ENCODE peak calls at places on chromosomes 16 and 17, in four cellular contexts. B, A, E and J are unnamed samples.
A peak's percentile ranks its signal among the peaks of the same experiment; 100 is the strongest.

GRCh38 chr16:78775161-78775561 is 675.7 kb downstream of the WWOX start:
- DNase-seq in B (no peak), A (no peak), E (no peak), J (no peak)

GRCh38 chr16:47604306-47604705 is 143.2 kb downstream of the PHKB start:
- DNase-seq in B (no peak), A (no peak), E (no peak), J (no peak)

GRCh38 chr17:74164446-74165045 is 38.9 kb upstream of the RPL38 start:
- DNase-seq in B (no peak), A (no peak), E (no peak), J (no peak)

GRCh38 chr16:75320435-75320834 is 69.0 kb upstream of the BCAR1 start:
- DNase-seq in B (no peak), A (no peak), E (no peak), J (no peak)

GRCh38 chr16:8571061-8571596 is 19.2 kb downstream of the TMEM114 start:
- DNase-seq in B (no peak), A (no peak), E (no peak), J (peak; percentile 81)

GRCh38 chr16:23564964-23565363 is 7.4 kb downstream of the UBFD1 start:
- DNase-seq in B (peak; percentile 95), A (peak; percentile 99), E (no peak), J (no peak)

GRCh38 chr17:32477220-32477619 is 9.6 kb upstream of the CDK5R1 start:
- DNase-seq in B (no peak), A (no peak), E (no peak), J (no peak)

GRCh38 chr16:75288181-75288580 is 36.8 kb upstream of the BCAR1 start:
- DNase-seq in B (no peak), A (no peak), E (no peak), J (no peak)

GRCh38 chr17:65617496-65617895 is 56.0 kb upstream of the AXIN2 start:
- DNase-seq in B (no peak), A (no peak), E (no peak), J (no peak)

GRCh38 chr16:20674684-20675487 is 22.6 kb downstream of the ACSM1 start:
- DNase-seq in B (no peak), A (no peak), E (no peak), J (no peak)

GRCh38 chr17:59521465-59522126 is 43.8 kb upstream of the DHX40 start:
- DNase-seq in B (peak; percentile 59), A (peak; percentile 22), E (no peak), J (peak; percentile 78)

GRCh38 chr16:85828166-85828565 is 28.7 kb downstream of the COX4I1 start:
- DNase-seq in B (no peak), A (no peak), E (no peak), J (no peak)

GRCh38 chr17:28174352-28175046 is 132.0 kb downstream of the NLK start:
- DNase-seq in B (no peak), A (no peak), E (no peak), J (no peak)

GRCh38 chr16:11089504-11090124 is 145.2 kb downstream of the CLEC16A start:
- DNase-seq in B (no peak), A (no peak), E (no peak), J (no peak)

GRCh38 chr17:29412780-29413565 is 22.8 kb downstream of the TAOK1 start:
- DNase-seq in B (no peak), A (no peak), E (peak; percentile 76), J (peak; percentile 91)

GRCh38 chr16:781346-782010 is 6.7 kb downstream of the RPUSD1 start:
- DNase-seq in B (no peak), A (no peak), E (no peak), J (no peak)

GRCh38 chr16:1366060-1366711 is 14.5 kb downstream of the GNPTG start:
- DNase-seq in B (peak; percentile 50), A (no peak), E (no peak), J (no peak)

GRCh38 chr17:30816165-30816564 is 8.3 kb downstream of the CRLF3 start:
- DNase-seq in B (no peak), A (no peak), E (no peak), J (no peak)

GRCh38 chr16:75761111-75761510 is 34.8 kb upstream of the CPHXL start:
- DNase-seq in B (no peak), A (no peak), E (no peak), J (peak; percentile 59)

GRCh38 chr17:40094874-40095273 is 5.5 kb downstream of the NR1D1 start:
- DNase-seq in B (no peak), A (peak; percentile 58), E (no peak), J (no peak)

GRCh38 chr17:61411114-61411943 is 11.7 kb downstream of the TBX2 start:
- DNase-seq in B (peak; percentile 67), A (peak; percentile 32), E (no peak), J (peak; percentile 74)

GRCh38 chr17:68460715-68461114 is 3.4 kb upstream of the WIPI1 start:
- DNase-seq in B (no peak), A (no peak), E (no peak), J (no peak)

GRCh38 chr16:51445250-51445649 is 294.2 kb upstream of the SALL1 start:
- DNase-seq in B (no peak), A (no peak), E (no peak), J (no peak)

GRCh38 chr16:78704421-78704820 is 605.0 kb downstream of the WWOX start:
- DNase-seq in B (no peak), A (no peak), E (no peak), J (peak; percentile 67)

GRCh38 chr16:4611337-4612023 is 3.2 kb downstream of the UBALD1 start:
- DNase-seq in B (no peak), A (no peak), E (no peak), J (no peak)

GRCh38 chr16:69285240-69285639 is 25.9 kb upstream of the VPS4A start:
- DNase-seq in B (no peak), A (no peak), E (no peak), J (no peak)

GRCh38 chr16:22855231-22855630 is 41.3 kb downstream of the HS3ST2 start:
- DNase-seq in B (no peak), A (no peak), E (no peak), J (no peak)

GRCh38 chr16:8146613-8147012 is 443.7 kb downstream of the TMEM114 start:
- DNase-seq in B (no peak), A (no peak), E (no peak), J (no peak)

GRCh38 chr17:17913695-17914332 is 58.4 kb downstream of the TOM1L2 start:
- DNase-seq in B (peak; percentile 90), A (peak; percentile 91), E (peak; percentile 79), J (peak; percentile 93)

GRCh38 chr16:57999366-57999970 is 1.0 kb downstream of the ZNF319 start:
- DNase-seq in B (no peak), A (no peak), E (no peak), J (peak; percentile 60)

GRCh38 chr17:75093543-75094158 is 5.9 kb downstream of the SLC16A5 start:
- DNase-seq in B (no peak), A (no peak), E (no peak), J (no peak)

GRCh38 chr17:75612906-75613626 is 20.2 kb upstream of the SMIM5 start:
- DNase-seq in B (no peak), A (no peak), E (no peak), J (no peak)

GRCh38 chr17:51147641-51148040 is 5.7 kb upstream of the NME1 start:
- DNase-seq in B (no peak), A (no peak), E (no peak), J (no peak)

GRCh38 chr16:88941051-88941932 is 35.7 kb downstream of the CBFA2T3 start:
- DNase-seq in B (no peak), A (no peak), E (no peak), J (no peak)

GRCh38 chr17:42422958-42423712 is at the start of gene CAVIN1:
- DNase-seq in B (peak; percentile 100), A (peak; percentile 100), E (peak; percentile 92), J (peak; percentile 87)
- TF ChIP-seq CTCF in B (no peak), A (no peak), E (no peak), J (no peak)

DNA sequence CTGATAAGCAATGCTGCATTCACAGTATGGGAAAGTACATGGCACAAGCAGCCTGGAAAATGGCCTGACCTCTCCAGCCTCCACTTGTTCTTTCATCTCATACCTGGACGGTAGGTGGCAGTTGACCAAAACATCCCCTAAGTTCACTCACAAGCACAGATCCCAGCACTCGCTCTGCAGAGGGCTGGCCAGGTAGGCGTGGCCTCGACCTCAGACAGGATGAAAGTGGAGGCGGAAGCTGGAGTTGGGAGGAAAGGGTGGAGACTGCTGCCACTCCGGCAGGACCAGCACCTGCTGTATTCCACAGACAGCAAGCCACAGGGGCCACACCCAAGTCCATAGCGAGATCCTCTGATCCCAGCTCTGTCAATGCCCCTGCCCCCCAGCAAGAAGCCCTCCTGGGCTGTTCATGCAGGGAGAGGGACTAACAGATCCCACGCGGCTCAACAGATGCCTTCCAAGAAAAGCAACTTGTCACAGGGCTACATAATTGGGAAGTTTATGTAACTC is 31.3 kb downstream of the ZCCHC14 start:
- DNase-seq in B (peak; percentile 59), A (peak; percentile 44), E (no peak), J (peak; percentile 42)
- TF ChIP-seq CTCF in B (peak; percentile 30), A (peak; percentile 36), E (no peak), J (no peak)

GRCh38 chr17:77905266-77905665 is 53.2 kb upstream of the TNRC6C start:
- DNase-seq in B (no peak), A (no peak), E (no peak), J (no peak)
- TF ChIP-seq CTCF in B (no peak), A (no peak), E (no peak), J (no peak)

GRCh38 chr17:49930880-49931279 is 38.1 kb upstream of the DLX4 start:
- DNase-seq in B (no peak), A (no peak), E (no peak), J (no peak)
- TF ChIP-seq CTCF in B (no peak), A (no peak), E (no peak), J (no peak)

DNA sequence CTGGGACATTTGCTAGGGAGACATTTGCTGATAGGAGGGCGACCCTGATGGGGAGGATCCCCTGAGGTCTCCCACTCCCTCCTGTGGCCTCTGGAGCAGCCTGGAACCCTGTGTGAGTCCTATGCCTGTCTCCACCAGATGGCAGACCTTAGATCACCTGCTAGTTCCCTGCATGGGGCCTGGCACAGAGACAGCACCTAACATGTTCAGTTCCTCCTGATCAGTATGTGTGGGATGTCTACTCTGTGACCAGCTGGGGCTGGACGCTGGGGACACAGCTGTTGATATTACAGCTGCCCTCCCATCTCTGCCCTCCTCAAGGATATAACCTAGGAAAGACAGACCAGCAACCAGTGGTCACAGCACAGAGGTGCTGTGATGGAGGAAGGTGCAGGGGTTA is 1.1 kb upstream of the ADCY7 start:
- DNase-seq in B (peak; percentile 48), A (no peak), E (no peak), J (no peak)
- TF ChIP-seq CTCF in B (no peak), A (no peak), E (peak; percentile 28), J (peak; percentile 29)